ENCODE peak calls at places on chromosome 17, in nine cellular contexts. R is GM03348; A is AG04449; N is activated CD4-positive, alpha-beta memory T cell treated with anti-CD3 and anti-CD28 coated beads, Interleukin-2, amount 10 ng/mL, durations not matched to agents 7 days and 5 days; U is EL; I is DMS 273 treated with DMSO at 0.1 percent for 48 hours; X is kidney epithelial cell; P is NCI-H1417; L is HuH-7.5. M is an unnamed sample.

GRCh38 chr17:42653179-42654124 is 5.6 kb upstream of the TUBG2 start:
- DNase-seq in R (peak), A (no peak), N (no peak), U (peak), I (no peak), X (no peak), P (no peak), L (no peak), M (no peak)

GRCh38 chr17:8964801-8965393 is 610 bp downstream of the PIK3R5 start:
- DNase-seq in R (no peak), A (no peak), N (peak), U (no peak), I (no peak), X (no peak), P (no peak), L (no peak), M (no peak)

GRCh38 chr17:79142375-79142774 is 67.8 kb downstream of the ENGASE start:
- DNase-seq in R (no peak), A (no peak), N (no peak), U (no peak), I (no peak), X (no peak), P (no peak), L (no peak), M (no peak)

GRCh38 chr17:75843577-75844529 is at the start of gene UNC13D:
- DNase-seq in R (no peak), A (no peak), N (peak), U (no peak), I (no peak), X (no peak), P (no peak), L (no peak), M (no peak)

GRCh38 chr17:7213895-7214299 is 5.7 kb downstream of the DLG4 start:
- DNase-seq in R (peak), A (no peak), N (no peak), U (peak), I (peak), X (no peak), P (peak), L (peak), M (peak)

GRCh38 chr17:57915980-57916757 is 39.0 kb downstream of the CUEDC1 start:
- DNase-seq in R (no peak), A (no peak), N (no peak), U (no peak), I (no peak), X (no peak), P (peak), L (no peak), M (no peak)

GRCh38 chr17:5555254-5555653 is 29.1 kb downstream of the NLRP1 start:
- DNase-seq in R (peak), A (peak), N (no peak), U (peak), I (no peak), X (peak), P (no peak), L (no peak), M (no peak)

GRCh38 chr17:10618202-10618635 is 38.9 kb downstream of the MYH3 start:
- DNase-seq in R (peak), A (no peak), N (peak), U (peak), I (peak), X (no peak), P (peak), L (peak), M (peak)

GRCh38 chr17:76293106-76293505 is 15.0 kb downstream of the QRICH2 start:
- DNase-seq in R (no peak), A (no peak), N (no peak), U (no peak), I (no peak), X (no peak), P (no peak), L (no peak), M (no peak)

GRCh38 chr17:64219571-64219970 is 43.5 kb downstream of the TEX2 start:
- DNase-seq in R (peak), A (no peak), N (no peak), U (no peak), I (no peak), X (no peak), P (no peak), L (no peak), M (no peak)

GRCh38 chr17:72104164-72104862 is 16.5 kb upstream of the SOX9 start:
- DNase-seq in R (no peak), A (no peak), N (no peak), U (no peak), I (no peak), X (no peak), P (no peak), L (no peak), M (no peak)

GRCh38 chr17:36942031-36942599 is 4.8 kb downstream of the LHX1 start:
- DNase-seq in R (no peak), A (no peak), N (no peak), U (no peak), I (no peak), X (no peak), P (no peak), L (no peak), M (no peak)

GRCh38 chr17:38897176-38897575 is 27.3 kb downstream of the LASP1 start:
- DNase-seq in R (no peak), A (no peak), N (no peak), U (no peak), I (peak), X (no peak), P (no peak), L (no peak), M (no peak)

GRCh38 chr17:61410555-61411089 is 11.0 kb downstream of the TBX2 start:
- DNase-seq in R (peak), A (no peak), N (peak), U (peak), I (no peak), X (no peak), P (no peak), L (peak), M (no peak)

GRCh38 chr17:77372444-77373297 is 231.9 kb downstream of the SEC14L1 start:
- DNase-seq in R (peak), A (no peak), N (peak), U (peak), I (peak), X (no peak), P (peak), L (peak), M (peak)

GRCh38 chr17:258045-258734 is 76.7 kb upstream of the DOC2B start:
- DNase-seq in R (no peak), A (no peak), N (no peak), U (no peak), I (no peak), X (no peak), P (no peak), L (no peak), M (no peak)

GRCh38 chr17:37025847-37026533 is 77.2 kb downstream of the AATF start:
- DNase-seq in R (no peak), A (no peak), N (no peak), U (no peak), I (no peak), X (no peak), P (no peak), L (no peak), M (no peak)

GRCh38 chr17:43853546-43853945 is 6.6 kb downstream of the CD300LG start:
- DNase-seq in R (no peak), A (no peak), N (no peak), U (no peak), I (no peak), X (no peak), P (no peak), L (no peak), M (no peak)

GRCh38 chr17:10727192-10727591 is 2.6 kb downstream of the TMEM220 start:
- DNase-seq in R (no peak), A (no peak), N (no peak), U (peak), I (no peak), X (no peak), P (no peak), L (no peak), M (no peak)

GRCh38 chr17:10735821-10736220 is 6.0 kb upstream of the TMEM220 start:
- DNase-seq in R (no peak), A (no peak), N (no peak), U (no peak), I (no peak), X (no peak), P (no peak), L (no peak), M (no peak)

GRCh38 chr17:624341-624860 is 90.2 kb downstream of the VPS53 start:
- DNase-seq in R (no peak), A (no peak), N (no peak), U (no peak), I (no peak), X (no peak), P (no peak), L (no peak), M (no peak)

GRCh38 chr17:64780096-64781012 is 118.2 kb upstream of the SMURF2 start:
- DNase-seq in R (peak), A (no peak), N (peak), U (peak), I (no peak), X (no peak), P (no peak), L (peak), M (no peak)

GRCh38 chr17:38970128-38970527 is 2.9 kb upstream of the FBXO47 start:
- DNase-seq in R (no peak), A (no peak), N (no peak), U (no peak), I (no peak), X (no peak), P (no peak), L (no peak), M (no peak)

GRCh38 chr17:60305141-60305540 is 86.8 kb downstream of the USP32 start:
- DNase-seq in R (no peak), A (no peak), N (peak), U (no peak), I (no peak), X (no peak), P (no peak), L (no peak), M (no peak)

GRCh38 chr17:53313746-53314145 is 509.0 kb upstream of the KIF2B start:
- DNase-seq in R (no peak), A (no peak), N (no peak), U (peak), I (no peak), X (no peak), P (no peak), L (no peak), M (no peak)

GRCh38 chr17:67434061-67434525 is 57.0 kb downstream of the PITPNC1 start:
- DNase-seq in R (no peak), A (no peak), N (peak), U (no peak), I (no peak), X (no peak), P (no peak), L (no peak), M (no peak)

GRCh38 chr17:19409509-19409908 is 1.5 kb upstream of the RNF112 start:
- DNase-seq in R (peak), A (no peak), N (no peak), U (peak), I (no peak), X (peak), P (no peak), L (no peak), M (no peak)

GRCh38 chr17:71055128-71055527 is 885.8 kb downstream of the KCNJ2 start:
- DNase-seq in R (no peak), A (no peak), N (no peak), U (peak), I (no peak), X (no peak), P (no peak), L (no peak), M (no peak)

GRCh38 chr17:58391302-58391984 is 25.9 kb downstream of the RNF43 start:
- DNase-seq in R (no peak), A (no peak), N (no peak), U (peak), I (peak), X (peak), P (peak), L (peak), M (no peak)

GRCh38 chr17:6413073-6413472 is 21.8 kb downstream of the AIPL1 start:
- DNase-seq in R (peak), A (no peak), N (no peak), U (peak), I (peak), X (no peak), P (peak), L (peak), M (peak)

GRCh38 chr17:21445091-21445650 is 69.0 kb downstream of the KCNJ12 start:
- DNase-seq in R (no peak), A (no peak), N (no peak), U (no peak), I (no peak), X (no peak), P (no peak), L (no peak), M (no peak)

GRCh38 chr17:37388266-37388665 is 12.5 kb downstream of the C17orf78 start:
- DNase-seq in R (peak), A (peak), N (no peak), U (peak), I (no peak), X (no peak), P (no peak), L (no peak), M (no peak)

GRCh38 chr17:75769536-75769935 is 4.5 kb upstream of the GALK1 start:
- DNase-seq in R (no peak), A (no peak), N (no peak), U (no peak), I (no peak), X (no peak), P (peak), L (no peak), M (no peak)

GRCh38 chr17:32323784-32324590 is 18.0 kb downstream of the C17orf75 start:
- DNase-seq in R (peak), A (no peak), N (peak), U (peak), I (no peak), X (no peak), P (peak), L (no peak), M (no peak)